ENCODE peak calls at places on chromosomes 11 and 22, in five cellular contexts. D is iPS DF 19.7; N is activated naive CD8-positive, alpha-beta T cell treated with anti-CD3 and anti-CD28 coated beads, Interleukin-2, amount 10 ng/mL, durations not matched to agents 7 days and 5 days; M is iris pigment epithelial cell; W is adipocyte. C is an unnamed sample.

GRCh38 chr11:122159173-122159701 is 43.2 kb upstream of the BLID start:
- DNase-seq in D (no peak), N (no peak), M (peak), W (peak), C (peak)

GRCh38 chr22:46881373-46882118 is 119.1 kb downstream of the TBC1D22A start:
- DNase-seq in D (no peak), N (no peak), M (peak), W (no peak), C (no peak)

GRCh38 chr22:24813861-24814770 is 8.1 kb downstream of the SGSM1 start:
- DNase-seq in D (no peak), N (no peak), M (no peak), W (no peak), C (no peak)

GRCh38 chr11:328012-328411 is 7.4 kb upstream of the IFITM3 start:
- DNase-seq in D (no peak), N (peak), M (no peak), W (no peak), C (no peak)

GRCh38 chr11:9855579-9856260 is 191.8 kb downstream of the SWAP70 start:
- DNase-seq in D (no peak), N (no peak), M (peak), W (peak), C (no peak)

GRCh38 chr11:19498986-19499669 is 213.5 kb upstream of the NAV2 start:
- DNase-seq in D (no peak), N (no peak), M (peak), W (no peak), C (peak)

GRCh38 chr11:95142431-95142830 is 52.8 kb downstream of the ENDOD1 start:
- DNase-seq in D (no peak), N (no peak), M (no peak), W (no peak), C (no peak)

GRCh38 chr11:119599864-119600593 is 129.0 kb downstream of the NECTIN1 start:
- DNase-seq in D (no peak), N (no peak), M (no peak), W (no peak), C (no peak)

GRCh38 chr11:126863294-126863997 is 137.1 kb downstream of the KIRREL3 start:
- DNase-seq in D (no peak), N (no peak), M (no peak), W (no peak), C (no peak)

GRCh38 chr11:102783720-102784119 is 3.3 kb upstream of the MMP10 start:
- DNase-seq in D (no peak), N (no peak), M (no peak), W (no peak), C (no peak)